ENCODE peak calls at places on chromosomes 13 and 19, in eight cellular contexts. K, M, T, A, N, I, X and E are unnamed samples.

GRCh38 chr13:32734511-32734910 is 148.3 kb downstream of the PDS5B start:
- DNase-seq in N (no peak), M (peak), A (no peak), I (peak), K (no peak), T (peak), X (peak), E (peak)

GRCh38 chr13:48853381-48854102 is 122.2 kb upstream of the FNDC3A start:
- DNase-seq in K (no peak), N (no peak), A (no peak), X (no peak), T (peak), M (peak), I (no peak), E (peak)

GRCh38 chr19:17803264-17803896 is 8.4 kb downstream of the B3GNT3 start:
- DNase-seq in X (no peak), N (no peak), A (no peak), I (no peak), K (no peak), T (no peak), M (no peak), E (no peak)

GRCh38 chr19:13764821-13765394 is 586 bp downstream of the MRI1 start:
- DNase-seq in M (no peak), K (peak), I (no peak), T (peak), A (no peak), N (peak), X (peak), E (no peak)

GRCh38 chr19:17932485-17933338 is at the start of gene CCDC124:
- DNase-seq in T (peak), X (peak), N (peak), I (peak), M (peak), A (peak), K (peak), E (peak)

GRCh38 chr13:29513002-29513980 is 82.2 kb downstream of the SLC7A1 start:
- DNase-seq in A (no peak), K (no peak), X (no peak), N (no peak), T (no peak), I (no peak), M (no peak), E (peak)

GRCh38 chr19:13880059-13880672 is 3.2 kb downstream of the NANOS3 start:
- DNase-seq in X (peak), N (peak), T (peak), I (peak), M (peak), A (peak), K (peak), E (peak)

GRCh38 chr19:55641376-55642152 is 762 bp downstream of the ZNF580 start:
- DNase-seq in M (peak), X (peak), T (peak), K (peak), N (no peak), A (no peak), I (no peak), E (no peak)

GRCh38 chr19:7988307-7988706 is 17.1 kb downstream of the ELAVL1 start:
- DNase-seq in N (no peak), M (no peak), I (no peak), A (no peak), K (no peak), T (no peak), X (no peak), E (peak)

GRCh38 chr19:40737102-40737644 is 13.1 kb downstream of the ACTMAP start:
- DNase-seq in T (no peak), A (no peak), M (no peak), I (no peak), N (peak), K (no peak), X (no peak), E (no peak)

GRCh38 chr13:110565296-110565695 is 3.8 kb upstream of the RAB20 start:
- DNase-seq in K (no peak), N (peak), X (no peak), M (no peak), I (peak), A (no peak), T (no peak), E (no peak)

GRCh38 chr19:18300930-18301717 is 19.7 kb upstream of the JUND start:
- DNase-seq in A (peak), X (no peak), T (peak), M (peak), I (no peak), N (peak), K (no peak), E (peak)

GRCh38 chr19:58330458-58330857 is 3.7 kb downstream of the ZSCAN22 start:
- DNase-seq in A (no peak), T (peak), I (no peak), M (peak), K (no peak), N (no peak), X (no peak), E (peak)

GRCh38 chr19:10764340-10764894 is 46.5 kb downstream of the DNM2 start:
- DNase-seq in X (no peak), K (no peak), A (no peak), T (no peak), I (no peak), N (no peak), M (no peak), E (no peak)

GRCh38 chr19:35272954-35273649 is 4.3 kb downstream of the USF2 start:
- DNase-seq in K (no peak), I (no peak), T (no peak), X (no peak), M (no peak), A (no peak), N (no peak), E (no peak)

GRCh38 chr13:27541386-27541785 is 78.9 kb downstream of the LNX2 start:
- DNase-seq in A (no peak), T (no peak), I (no peak), N (no peak), X (no peak), M (peak), K (no peak), E (peak)

GRCh38 chr19:32691952-32692726 is 518 bp downstream of the NUDT19 start:
- DNase-seq in I (no peak), K (peak), M (peak), A (no peak), N (peak), T (peak), X (peak), E (peak)

GRCh38 chr13:111512707-111513106 is 192.3 kb downstream of the TEX29 start:
- DNase-seq in X (no peak), K (no peak), M (no peak), N (peak), I (no peak), T (no peak), A (peak), E (no peak)

GRCh38 chr19:55305983-55306562 is 19.1 kb downstream of the TMEM150B start:
- DNase-seq in I (no peak), M (no peak), N (no peak), A (no peak), X (no peak), T (no peak), K (no peak), E (no peak)

GRCh38 chr19:48683349-48683748 is 10.5 kb upstream of the NTN5 start:
- DNase-seq in K (no peak), X (no peak), M (peak), T (peak), N (no peak), I (no peak), A (peak), E (peak)

GRCh38 chr19:19552811-19553210 is 14.7 kb downstream of the CILP2 start:
- DNase-seq in K (peak), N (no peak), X (no peak), M (peak), T (peak), I (no peak), A (no peak), E (no peak)

GRCh38 chr13:109743706-109744453 is 42.5 kb downstream of the IRS2 start:
- DNase-seq in I (peak), A (no peak), K (peak), X (peak), N (no peak), M (peak), T (peak), E (peak)

GRCh38 chr13:101144808-101145419 is 271.4 kb downstream of the NALCN start:
- DNase-seq in X (peak), A (no peak), K (peak), I (peak), N (no peak), M (peak), T (peak), E (peak)

GRCh38 chr19:21117041-21117907 is 24.6 kb upstream of the ZNF431 start:
- DNase-seq in T (no peak), A (no peak), N (no peak), X (no peak), K (no peak), I (no peak), M (peak), E (no peak)

GRCh38 chr13:46035066-46035465 is 17.5 kb downstream of the ZC3H13 start:
- DNase-seq in K (no peak), X (no peak), N (no peak), T (no peak), A (no peak), M (no peak), I (no peak), E (no peak)

DNA sequence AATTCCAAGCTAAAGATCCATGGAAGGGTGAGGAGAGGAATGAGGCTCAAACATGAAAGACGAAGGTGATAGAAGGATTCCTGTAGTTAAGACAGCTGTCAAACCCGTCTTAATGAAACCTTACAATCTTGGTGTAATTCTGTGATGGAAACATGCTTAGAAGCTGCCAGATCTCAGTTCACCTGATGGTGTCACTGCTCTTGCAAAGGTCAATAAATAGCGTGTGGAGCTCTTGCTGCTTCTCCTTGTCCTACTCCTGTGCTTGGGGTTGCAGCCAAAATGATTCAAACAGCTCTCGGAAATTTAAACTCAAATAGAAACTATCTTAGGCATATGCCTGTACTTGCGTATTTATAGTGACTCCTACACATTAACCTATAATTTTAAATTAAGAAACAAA is 1705.0 kb downstream of the OLFM4 start:
- DNase-seq in M (no peak), N (no peak), I (no peak), A (no peak), X (peak), T (no peak), K (no peak), E (no peak)
- TF ChIP-seq CTCF in M (no peak), N (no peak), I (no peak), A (no peak), X (no peak), T (no peak), K (no peak), E (no peak)

GRCh38 chr19:50377051-50377441 is 789 bp downstream of the NR1H2 start:
- DNase-seq in M (no peak), T (no peak), X (no peak), N (no peak), K (peak), A (no peak), I (no peak), E (no peak)
- H3K4me3 ChIP-seq in M (peak), T (peak), X (peak), N (no peak), K (no peak), A (peak), I (peak), E (peak)

GRCh38 chr19:44592451-44592890 is 20.9 kb upstream of the IGSF23 start:
- DNase-seq in M (peak), K (no peak), X (no peak), A (no peak), N (no peak), I (no peak), T (peak), E (peak)

GRCh38 chr19:44590245-44591059 is 22.9 kb upstream of the IGSF23 start:
- DNase-seq in K (no peak), N (no peak), I (no peak), M (no peak), A (no peak), T (no peak), X (no peak), E (no peak)

GRCh38 chr19:44585371-44586141 is 27.8 kb upstream of the IGSF23 start:
- DNase-seq in M (peak), T (peak), X (peak), A (no peak), I (no peak), K (no peak), N (peak), E (peak)

GRCh38 chr19:44588753-44589112 is 24.6 kb upstream of the IGSF23 start:
- DNase-seq in T (no peak), N (no peak), X (no peak), K (no peak), A (no peak), M (no peak), I (no peak), E (no peak)

GRCh38 chr19:44587863-44588752 is 25.3 kb upstream of the IGSF23 start:
- DNase-seq in I (peak), A (no peak), M (peak), T (peak), K (no peak), X (peak), N (no peak), E (peak)
- TF ChIP-seq CTCF in I (no peak), A (no peak), M (peak), T (peak), K (peak), X (peak), N (no peak), E (peak)

DNA sequence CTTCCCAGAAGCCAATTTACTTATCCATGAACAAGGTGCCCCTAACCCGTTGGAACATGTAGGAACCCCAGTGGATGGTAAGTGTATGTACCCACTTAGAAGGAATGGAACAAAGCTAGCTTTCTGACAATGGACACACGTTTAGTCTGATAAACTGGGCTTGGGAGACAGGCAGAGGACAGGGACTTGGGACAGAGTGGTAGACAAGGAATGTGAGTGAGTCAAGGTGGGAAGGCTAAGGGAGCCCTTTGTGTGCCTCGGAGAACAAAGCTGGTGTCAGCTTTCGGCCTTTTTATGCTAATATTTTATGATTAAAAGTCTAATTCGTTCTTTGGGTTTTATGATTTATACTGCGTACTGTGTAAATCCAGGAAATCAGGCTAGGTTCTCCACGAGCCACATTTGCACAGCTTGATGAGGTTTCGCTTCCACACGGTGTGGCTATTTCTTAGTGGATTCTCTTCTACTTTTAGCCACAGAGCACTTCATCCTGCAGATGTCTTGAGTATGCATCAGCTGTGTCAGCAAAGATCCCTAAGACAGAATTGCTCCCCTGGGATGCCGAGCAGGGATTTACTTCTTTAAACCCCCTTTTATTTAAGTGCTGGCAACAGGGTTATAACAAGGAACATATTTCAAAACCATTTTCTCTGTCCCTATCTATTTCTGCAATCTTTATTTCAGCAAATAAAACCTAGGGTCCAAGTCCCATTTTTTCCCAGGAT is 258.5 kb downstream of the DLEU7 start:
- DNase-seq in I (no peak), N (no peak), M (no peak), A (no peak), T (no peak), X (peak), K (no peak), E (peak)
- H3K4me3 ChIP-seq in I (no peak), N (no peak), M (no peak), A (no peak), T (no peak), X (no peak), K (no peak), E (no peak)

DNA sequence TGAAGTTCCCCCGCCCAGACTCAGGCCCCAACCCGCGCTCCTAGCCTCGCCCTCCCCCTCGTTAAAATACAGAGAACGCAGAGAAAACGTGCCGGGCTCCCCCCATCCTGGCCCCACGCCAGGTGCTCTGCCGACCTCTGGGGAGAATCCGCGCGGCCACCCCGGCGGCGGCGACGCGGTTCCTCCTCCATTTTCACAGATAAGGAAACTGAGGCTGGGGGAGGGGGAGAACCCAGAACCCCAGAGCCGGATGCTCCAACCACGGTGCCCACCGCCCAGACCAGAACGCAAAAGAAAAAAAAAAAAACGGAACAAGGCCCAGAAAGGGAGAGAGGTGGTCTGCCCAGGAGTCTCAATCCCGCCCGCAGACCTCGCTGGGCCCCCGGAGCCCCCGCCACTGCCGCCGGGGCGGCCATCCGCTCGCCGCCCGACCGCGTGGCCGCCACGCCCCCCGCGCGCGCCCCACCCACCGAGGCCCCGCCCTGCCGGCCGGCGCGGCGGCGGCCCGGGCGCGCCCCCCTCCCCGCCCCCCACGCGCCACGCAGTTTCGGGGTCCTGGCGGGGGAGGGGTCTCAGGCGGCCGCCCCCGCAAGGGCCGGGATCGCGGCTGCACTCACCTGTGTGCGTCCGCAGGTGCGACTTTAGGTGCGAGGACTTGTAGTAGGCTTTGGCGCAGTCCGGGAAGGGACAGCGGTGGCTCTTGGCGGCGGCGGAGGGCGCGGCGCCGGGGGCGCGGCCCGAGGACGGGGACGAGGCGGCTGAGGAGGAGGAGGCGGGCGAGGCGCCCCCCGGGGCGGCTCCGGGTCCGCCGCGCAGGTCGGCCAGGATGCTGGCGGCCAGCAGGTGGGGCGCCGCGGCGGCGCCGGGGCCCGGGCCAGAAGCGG is 713 bp downstream of the KLF16 start:
- DNase-seq in X (peak), N (peak), I (no peak), T (peak), K (peak), A (no peak), M (no peak), E (no peak)
- TF ChIP-seq CTCF in X (no peak), N (no peak), I (no peak), T (no peak), K (no peak), A (no peak), M (no peak), E (no peak)

DNA sequence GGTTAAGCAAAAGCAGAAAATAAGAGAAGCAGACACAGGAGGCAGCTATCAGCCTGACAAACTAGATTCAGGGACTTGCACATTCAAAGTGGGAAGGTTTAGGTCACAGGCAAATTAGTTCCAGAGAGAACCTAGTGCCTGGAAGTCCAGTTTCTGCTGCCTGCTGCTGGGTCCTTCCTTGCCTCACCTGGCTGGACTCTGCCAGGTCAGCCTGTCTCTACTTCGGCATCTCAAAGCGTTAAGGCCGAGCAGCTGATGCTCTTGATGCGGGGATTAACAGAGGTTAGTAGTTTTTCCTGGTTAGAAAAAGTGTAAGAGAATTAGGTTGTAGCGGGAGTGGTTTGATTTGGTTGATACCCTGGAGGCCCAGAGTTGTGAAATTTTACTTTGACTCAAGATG is 52.0 kb downstream of the KLF5 start:
- DNase-seq in T (no peak), X (peak), A (no peak), I (no peak), M (no peak), N (no peak), K (no peak), E (no peak)
- H3K4me3 ChIP-seq in T (no peak), X (no peak), A (no peak), I (no peak), M (no peak), N (no peak), K (no peak), E (no peak)